ENCODE peak calls at places on chromosomes 6 and 20, in six cellular contexts. One of them, this sample, is unnamed.

GRCh38 chr6:108896111-108896661 is 48.0 kb downstream of the ARMC2 start:
- DNase-seq in LoVo: no peak
- DNase-seq in left ventricle myocardium inferior: no peak
- DNase-seq in DND-41: no peak
- DNase-seq in AG04449: peak
- DNase-seq in Ammon's horn: no peak
- DNase-seq in this sample: no peak

GRCh38 chr6:116512155-116512559 is 718 bp downstream of the CALHM5 start:
- DNase-seq in LoVo: no peak
- DNase-seq in left ventricle myocardium inferior: no peak
- DNase-seq in DND-41: no peak
- DNase-seq in AG04449: no peak
- DNase-seq in Ammon's horn: no peak
- DNase-seq in this sample: no peak

GRCh38 chr6:109024368-109024767 is 70.3 kb downstream of the SESN1 start:
- DNase-seq in LoVo: no peak
- DNase-seq in left ventricle myocardium inferior: no peak
- DNase-seq in DND-41: no peak
- DNase-seq in AG04449: no peak
- DNase-seq in Ammon's horn: no peak
- DNase-seq in this sample: no peak

GRCh38 chr6:6788394-6789020 is 200.0 kb downstream of the LY86 start:
- DNase-seq in LoVo: no peak
- DNase-seq in left ventricle myocardium inferior: no peak
- DNase-seq in DND-41: no peak
- DNase-seq in AG04449: no peak
- DNase-seq in Ammon's horn: no peak
- DNase-seq in this sample: no peak

GRCh38 chr6:128208078-128208477 is 307.2 kb upstream of the THEMIS start:
- DNase-seq in LoVo: peak
- DNase-seq in left ventricle myocardium inferior: no peak
- DNase-seq in DND-41: no peak
- DNase-seq in AG04449: no peak
- DNase-seq in Ammon's horn: no peak
- DNase-seq in this sample: no peak

GRCh38 chr6:115729036-115729435 is 331.7 kb downstream of the FRK start:
- DNase-seq in LoVo: no peak
- DNase-seq in left ventricle myocardium inferior: no peak
- DNase-seq in DND-41: no peak
- DNase-seq in AG04449: no peak
- DNase-seq in Ammon's horn: no peak
- DNase-seq in this sample: no peak

GRCh38 chr6:109794201-109794926 is 103.3 kb downstream of the FIG4 start:
- DNase-seq in LoVo: no peak
- DNase-seq in left ventricle myocardium inferior: no peak
- DNase-seq in DND-41: no peak
- DNase-seq in AG04449: no peak
- DNase-seq in Ammon's horn: no peak
- DNase-seq in this sample: no peak

GRCh38 chr6:35764238-35764896 is 12.0 kb upstream of the CLPSL2 start:
- DNase-seq in LoVo: no peak
- DNase-seq in left ventricle myocardium inferior: no peak
- DNase-seq in DND-41: no peak
- DNase-seq in AG04449: no peak
- DNase-seq in Ammon's horn: no peak
- DNase-seq in this sample: no peak

GRCh38 chr6:40425192-40425919 is 161.8 kb downstream of the LRFN2 start:
- DNase-seq in LoVo: no peak
- DNase-seq in left ventricle myocardium inferior: peak
- DNase-seq in DND-41: no peak
- DNase-seq in AG04449: no peak
- DNase-seq in Ammon's horn: peak
- DNase-seq in this sample: no peak

GRCh38 chr6:71349976-71350615 is 61.5 kb downstream of the OGFRL1 start:
- DNase-seq in LoVo: no peak
- DNase-seq in left ventricle myocardium inferior: no peak
- DNase-seq in DND-41: no peak
- DNase-seq in AG04449: no peak
- DNase-seq in Ammon's horn: peak
- DNase-seq in this sample: no peak

GRCh38 chr20:2859330-2860121 is 13.8 kb upstream of the PTPRA start:
- DNase-seq in LoVo: no peak
- DNase-seq in left ventricle myocardium inferior: no peak
- DNase-seq in DND-41: no peak
- DNase-seq in AG04449: no peak
- DNase-seq in Ammon's horn: peak
- DNase-seq in this sample: no peak

GRCh38 chr20:58702859-58703648 is 10.5 kb downstream of the NPEPL1 start:
- DNase-seq in LoVo: no peak
- DNase-seq in left ventricle myocardium inferior: peak
- DNase-seq in DND-41: no peak
- DNase-seq in AG04449: no peak
- DNase-seq in Ammon's horn: no peak
- DNase-seq in this sample: no peak

GRCh38 chr20:49245921-49246740 is 26.9 kb downstream of the DDX27 start:
- DNase-seq in LoVo: peak
- DNase-seq in left ventricle myocardium inferior: peak
- DNase-seq in DND-41: peak
- DNase-seq in AG04449: peak
- DNase-seq in Ammon's horn: peak
- DNase-seq in this sample: no peak

GRCh38 chr20:48826064-48826463 is 1.7 kb downstream of the PREX1 start:
- DNase-seq in LoVo: no peak
- DNase-seq in left ventricle myocardium inferior: no peak
- DNase-seq in DND-41: no peak
- DNase-seq in AG04449: no peak
- DNase-seq in Ammon's horn: no peak
- DNase-seq in this sample: no peak

GRCh38 chr6:142753196-142753595 is 191.8 kb downstream of the HIVEP2 start:
- DNase-seq in LoVo: no peak
- DNase-seq in left ventricle myocardium inferior: no peak
- DNase-seq in DND-41: no peak
- DNase-seq in AG04449: no peak
- DNase-seq in Ammon's horn: no peak
- DNase-seq in this sample: no peak

GRCh38 chr6:107786709-107787588 is 37.2 kb downstream of the SCML4 start:
- DNase-seq in LoVo: no peak
- DNase-seq in left ventricle myocardium inferior: no peak
- DNase-seq in DND-41: peak
- DNase-seq in AG04449: no peak
- DNase-seq in Ammon's horn: no peak
- DNase-seq in this sample: no peak